ENCODE peak calls at places on chromosomes 12 and 14, in five cellular contexts. Q, U, O, C and B are unnamed samples.

GRCh38 chr12:41917827-41918445 is 226.7 kb downstream of the GXYLT1 start:
- DNase-seq in C (peak), O (peak), Q (no peak), U (peak), B (no peak)

GRCh38 chr14:47674148-47674545 is 1.3 kb downstream of the MDGA2 start:
- DNase-seq in C (no peak), Q (no peak), O (peak), U (no peak), B (no peak)

GRCh38 chr14:26180221-26180620 is 417.6 kb downstream of the NOVA1 start:
- DNase-seq in U (no peak), Q (no peak), C (no peak), O (no peak), B (no peak)

GRCh38 chr14:96568646-96569045 is 66.5 kb downstream of the PAPOLA start:
- DNase-seq in Q (no peak), C (no peak), U (peak), O (peak), B (no peak)

GRCh38 chr14:91252901-91253794 is 8.6 kb upstream of the GPR68 start:
- DNase-seq in Q (no peak), O (no peak), C (no peak), U (no peak), B (no peak)

GRCh38 chr12:47814539-47815170 is 5.0 kb downstream of the HDAC7 start:
- DNase-seq in Q (no peak), C (no peak), O (no peak), U (no peak), B (no peak)

GRCh38 chr12:31518680-31519227 is 72.2 kb downstream of the DENND5B start:
- DNase-seq in Q (peak), C (peak), O (peak), U (peak), B (peak)

GRCh38 chr12:15545329-15545728 is 223.0 kb downstream of the PTPRO start:
- DNase-seq in O (no peak), U (no peak), C (no peak), Q (no peak), B (no peak)

GRCh38 chr14:55373784-55374725 is 37.6 kb downstream of the ATG14 start:
- DNase-seq in C (no peak), U (peak), Q (no peak), O (peak), B (peak)

GRCh38 chr14:33564774-33565630 is 385.9 kb downstream of the EGLN3 start:
- DNase-seq in O (peak), Q (peak), C (peak), U (peak), B (peak)

DNA sequence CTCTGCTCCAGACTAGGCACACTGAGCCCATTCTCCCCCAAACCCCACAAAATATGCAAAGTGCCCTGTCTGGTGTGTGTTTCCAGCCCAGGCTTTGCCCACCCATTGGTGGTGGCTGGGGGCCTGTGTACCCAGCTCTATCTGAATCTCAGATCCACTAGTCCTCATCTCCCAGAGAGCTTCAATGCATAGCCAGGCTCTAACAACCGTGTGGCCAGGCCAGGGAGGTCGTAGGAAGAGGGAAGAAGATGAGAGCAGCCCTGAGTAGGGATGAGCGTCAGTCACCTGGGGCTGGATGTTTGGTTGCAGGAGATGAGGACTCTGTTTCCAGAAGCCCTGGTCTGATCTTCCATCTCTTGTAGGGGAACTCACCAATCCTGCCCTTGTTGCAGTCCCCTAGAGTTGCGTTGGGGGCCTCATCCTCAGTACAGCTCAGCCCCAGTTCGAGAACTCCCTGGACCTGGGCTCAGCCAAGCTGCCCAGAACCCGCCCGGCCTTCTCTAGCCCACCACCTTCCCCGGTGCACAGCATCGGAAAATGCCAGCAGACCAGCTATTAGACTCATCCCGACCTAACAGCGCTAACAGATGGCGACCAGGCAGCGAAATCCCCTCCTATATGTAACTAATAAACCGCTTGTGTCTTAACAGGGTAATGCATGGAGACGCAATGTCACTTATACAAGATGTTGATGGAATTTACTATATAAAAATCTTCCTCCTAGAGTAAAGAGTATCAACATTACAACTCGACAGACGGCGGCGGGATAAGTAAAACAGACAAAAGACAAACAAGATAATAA is 3.2 kb upstream of the LHX5 start:
- DNase-seq in O (no peak), Q (no peak), U (no peak), C (no peak), B (no peak)
- H3K4me3 ChIP-seq in O (no peak), Q (no peak), U (no peak), C (no peak), B (no peak)

GRCh38 chr12:71838231-71838630 is 1.3 kb upstream of the TBC1D15 start:
- DNase-seq in U (no peak), Q (no peak), O (no peak), C (no peak), B (no peak)

GRCh38 chr12:71837356-71837755 is 2.2 kb upstream of the TBC1D15 start:
- DNase-seq in U (no peak), O (no peak), Q (no peak), C (no peak), B (no peak)

GRCh38 chr12:71840226-71840847 is 778 bp downstream of the TBC1D15 start:
- DNase-seq in C (peak), O (peak), Q (no peak), U (peak), B (peak)

DNA sequence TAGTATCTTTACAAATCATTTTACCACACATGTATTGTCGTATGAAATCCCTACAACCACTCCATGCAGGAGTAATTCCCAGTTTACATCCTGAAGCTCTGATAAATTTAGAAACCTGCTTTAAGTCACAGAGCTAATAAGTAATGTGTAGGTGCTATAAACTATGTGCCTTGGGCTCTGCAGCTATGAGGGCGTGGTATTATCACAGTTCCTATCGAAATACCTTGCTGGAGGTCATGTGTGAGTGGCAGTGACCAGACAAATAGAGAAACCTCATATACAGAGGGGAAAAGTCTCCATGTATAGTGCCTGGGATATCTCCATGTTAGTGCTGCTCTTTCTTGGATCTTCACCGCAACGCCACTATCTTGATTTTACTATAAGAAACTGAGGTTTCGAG is 898 bp upstream of the TBC1D15 start:
- DNase-seq in C (no peak), Q (no peak), O (no peak), U (no peak), B (no peak)
- H3K4me3 ChIP-seq in C (no peak), Q (no peak), O (peak), U (peak), B (no peak)

GRCh38 chr12:82797480-82797879 is 110.8 kb downstream of the TMTC2 start:
- DNase-seq in U (no peak), Q (no peak), C (no peak), O (no peak), B (no peak)
- H3K4me3 ChIP-seq in U (no peak), Q (no peak), C (no peak), O (no peak), B (no peak)

DNA sequence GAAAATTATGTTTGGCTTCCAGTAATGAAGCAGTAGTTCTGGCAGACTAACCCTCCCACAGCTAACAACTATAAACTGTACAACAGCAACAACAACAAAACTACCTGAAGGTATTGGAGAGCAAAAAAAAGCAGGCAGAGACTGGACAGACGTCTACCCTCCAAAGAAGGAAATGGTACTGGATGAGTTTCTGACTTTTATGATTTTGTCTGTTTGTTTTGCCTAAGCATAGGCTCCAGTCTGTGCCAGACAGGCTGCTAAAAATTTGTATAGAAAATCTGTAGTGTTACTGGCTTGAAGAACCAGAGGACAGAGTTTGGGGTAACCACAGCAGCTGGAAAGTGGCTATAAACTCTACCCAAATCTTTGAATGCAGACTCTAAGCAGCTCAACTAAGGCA is 131.3 kb downstream of the SLC25A47 start:
- DNase-seq in C (no peak), U (no peak), O (no peak), Q (no peak), B (no peak)
- H3K4me3 ChIP-seq in C (no peak), U (no peak), O (no peak), Q (no peak), B (no peak)

GRCh38 chr12:124506145-124506831 is 61.1 kb downstream of the NCOR2 start:
- DNase-seq in Q (no peak), O (peak), C (no peak), U (peak), B (no peak)
- H3K4me3 ChIP-seq in Q (no peak), O (no peak), C (no peak), U (no peak), B (no peak)

GRCh38 chr12:93154753-93155475 is 222.8 kb upstream of the NUDT4 start:
- DNase-seq in O (no peak), U (no peak), Q (no peak), C (no peak), B (no peak)
- H3K4me3 ChIP-seq in O (no peak), U (no peak), Q (no peak), C (no peak), B (no peak)